ENCODE peak calls at places on chromosomes 12 and 14, in seven cellular contexts. M, L, K, S, Y, P and Q are unnamed samples.

GRCh38 chr12:18461738-18462137 is 200.4 kb downstream of the PIK3C2G start:
- DNase-seq in P (peak), S (no peak), M (peak), L (no peak), Y (no peak), K (no peak), Q (no peak)

GRCh38 chr12:64072946-64073345 is 149.2 kb downstream of the KICS2 start:
- DNase-seq in L (no peak), K (no peak), M (no peak), Y (no peak), S (no peak), P (no peak), Q (no peak)

GRCh38 chr12:105322070-105322469 is 8.4 kb upstream of the C12orf75 start:
- DNase-seq in K (no peak), Y (no peak), P (peak), S (peak), M (peak), L (no peak), Q (no peak)

GRCh38 chr14:42732005-42732404 is 1125.3 kb downstream of the LRFN5 start:
- DNase-seq in L (no peak), Y (no peak), S (no peak), P (no peak), K (no peak), M (no peak), Q (no peak)

GRCh38 chr14:105844810-105845724 is 318.7 kb downstream of the TMEM121 start:
- DNase-seq in L (no peak), S (no peak), M (no peak), K (no peak), Y (no peak), P (no peak), Q (no peak)

GRCh38 chr12:66637693-66638301 is 41.1 kb downstream of the GRIP1 start:
- DNase-seq in Y (no peak), M (peak), P (no peak), L (no peak), K (no peak), S (no peak), Q (no peak)

GRCh38 chr12:64582111-64582510 is 28.2 kb upstream of the RASSF3 start:
- DNase-seq in M (no peak), K (no peak), L (no peak), S (no peak), Y (no peak), P (no peak), Q (no peak)

GRCh38 chr12:3228587-3228986 is 151.4 kb downstream of the TSPAN9 start:
- DNase-seq in P (no peak), K (no peak), S (no peak), Y (no peak), M (peak), L (no peak), Q (no peak)

GRCh38 chr12:6538420-6539275 is 4.3 kb downstream of the GAPDH start:
- DNase-seq in M (peak), S (peak), L (peak), P (no peak), K (no peak), Y (no peak), Q (peak)

GRCh38 chr12:42756841-42757661 is 167.5 kb upstream of the PRICKLE1 start:
- DNase-seq in L (no peak), K (no peak), M (peak), Y (no peak), P (peak), S (peak), Q (no peak)

GRCh38 chr12:49674318-49674985 is 32.8 kb downstream of the FMNL3 start:
- DNase-seq in M (peak), P (no peak), S (peak), L (no peak), K (no peak), Y (no peak), Q (no peak)

GRCh38 chr12:75526655-75527511 is 15.5 kb upstream of the KRR1 start:
- DNase-seq in S (peak), M (peak), Y (no peak), L (peak), P (no peak), K (no peak), Q (peak)

GRCh38 chr12:25859976-25860375 is 98.5 kb upstream of the RASSF8 start:
- DNase-seq in P (no peak), S (no peak), L (no peak), M (no peak), K (no peak), Y (no peak), Q (no peak)

GRCh38 chr12:4178424-4179184 is 95.0 kb upstream of the CCND2 start:
- DNase-seq in Y (no peak), P (no peak), L (no peak), K (no peak), S (no peak), M (no peak), Q (no peak)

GRCh38 chr14:99359906-99360305 is 87.9 kb upstream of the BCL11B start:
- DNase-seq in S (no peak), L (no peak), P (no peak), Y (no peak), M (no peak), K (no peak), Q (no peak)

GRCh38 chr14:102095231-102095870 is 8.5 kb upstream of the HSP90AA1 start:
- DNase-seq in L (no peak), M (no peak), K (no peak), Y (no peak), S (no peak), P (no peak), Q (no peak)

GRCh38 chr14:102498005-102498677 is 11.4 kb downstream of the ANKRD9 start:
- DNase-seq in P (no peak), Y (no peak), K (no peak), S (no peak), M (no peak), L (no peak), Q (peak)

GRCh38 chr12:111257435-111257902 is 111.4 kb downstream of the PHETA1 start:
- DNase-seq in S (no peak), K (no peak), Y (no peak), L (no peak), P (no peak), M (no peak), Q (no peak)

GRCh38 chr12:57732270-57732669 is 6.3 kb downstream of the AGAP2 start:
- DNase-seq in L (no peak), Y (no peak), K (no peak), M (no peak), S (no peak), P (no peak), Q (no peak)

GRCh38 chr14:91867316-91867988 is at the start of gene TC2N:
- DNase-seq in P (no peak), M (no peak), S (no peak), L (no peak), Y (no peak), K (no peak), Q (no peak)

GRCh38 chr12:120013659-120014380 is 24.8 kb downstream of the BICDL1 start:
- DNase-seq in P (no peak), S (no peak), M (no peak), L (no peak), Y (no peak), K (no peak), Q (no peak)

GRCh38 chr12:27937768-27938167 is 34.8 kb downstream of the PTHLH start:
- DNase-seq in S (no peak), K (no peak), M (no peak), P (no peak), Y (no peak), L (no peak), Q (no peak)